ENCODE peak calls at places on chromosomes 12 and 14, in eight cellular contexts. L is right cardiac atrium, H is IMR-90, Z is uterus, Q is lung, X is mucosa of descending colon, S is ovary, D is NT2/D1. R is an unnamed sample.

GRCh38 chr14:100901391-100902183 is 1.9 kb downstream of the RTL1 start:
- DNase-seq in L (no peak), H (no peak), Z (no peak), Q (peak; percentile 25), X (no peak), S (peak; percentile 23), D (no peak), R (no peak)

GRCh38 chr12:14408208-14408607 is 42.7 kb downstream of the ATF7IP start:
- DNase-seq in L (no peak), H (peak; percentile 50), Z (no peak), Q (no peak), X (no peak), S (no peak), D (no peak), R (no peak)

GRCh38 chr12:124581792-124582424 is 14.5 kb upstream of the NCOR2 start:
- DNase-seq in L (no peak), H (no peak), Z (no peak), Q (no peak), X (no peak), S (no peak), D (no peak), R (no peak)

GRCh38 chr12:108173160-108173559 is 44.1 kb downstream of the WSCD2 start:
- DNase-seq in L (no peak), H (no peak), Z (no peak), Q (no peak), X (no peak), S (no peak), D (peak; percentile 76), R (no peak)

GRCh38 chr12:119318811-119319210 is 15.7 kb upstream of the CCDC60 start:
- DNase-seq in L (no peak), H (no peak), Z (no peak), Q (no peak), X (no peak), S (no peak), D (no peak), R (no peak)

GRCh38 chr12:5217936-5218335 is 174.3 kb downstream of the KCNA5 start:
- DNase-seq in L (no peak), H (no peak), Z (no peak), Q (no peak), X (no peak), S (no peak), D (no peak), R (no peak)

GRCh38 chr12:30847259-30847658 is 79.3 kb upstream of the TSPAN11 start:
- DNase-seq in L (no peak), H (peak; percentile 70), Z (no peak), Q (no peak), X (no peak), S (no peak), D (peak; percentile 89), R (peak; percentile 58)

GRCh38 chr12:85076688-85077430 is 40.7 kb downstream of the LRRIQ1 start:
- DNase-seq in L (no peak), H (peak; percentile 92), Z (no peak), Q (no peak), X (no peak), S (no peak), D (peak; percentile 38), R (peak; percentile 6)

GRCh38 chr14:106842687-106843086 is 1316.3 kb downstream of the TMEM121 start:
- DNase-seq in L (no peak), H (no peak), Z (no peak), Q (no peak), X (peak; percentile 52), S (peak; percentile 34), D (no peak), R (no peak)

GRCh38 chr12:52005903-52006703 is 643 bp upstream of the TAMALIN start:
- DNase-seq in L (peak; percentile 67), H (no peak), Z (no peak), Q (peak; percentile 65), X (peak; percentile 61), S (no peak), D (no peak), R (no peak)

GRCh38 chr14:101019541-101019940 is 116.0 kb upstream of the RTL1 start:
- DNase-seq in L (no peak), H (no peak), Z (no peak), Q (no peak), X (no peak), S (peak; percentile 4), D (no peak), R (no peak)

GRCh38 chr12:98397323-98398105 is 117.9 kb upstream of the TMPO start:
- DNase-seq in L (peak; percentile 77), H (peak; percentile 71), Z (peak; percentile 76), Q (peak; percentile 85), X (peak; percentile 89), S (peak; percentile 83), D (peak; percentile 77), R (peak; percentile 89)

GRCh38 chr12:53211476-53212381 is 4.7 kb upstream of the ITGB7 start:
- DNase-seq in L (no peak), H (no peak), Z (peak; percentile 13), Q (no peak), X (no peak), S (no peak), D (no peak), R (no peak)

GRCh38 chr12:106673151-106673550 is 90.3 kb downstream of the RFX4 start:
- DNase-seq in L (peak; percentile 12), H (no peak), Z (no peak), Q (no peak), X (no peak), S (no peak), D (no peak), R (no peak)

GRCh38 chr12:127485528-127485927 is 781.4 kb upstream of the TMEM132C start:
- DNase-seq in L (no peak), H (peak; percentile 86), Z (no peak), Q (no peak), X (no peak), S (no peak), D (peak; percentile 15), R (no peak)

GRCh38 chr14:95551435-95551834 is 16.6 kb downstream of the GLRX5 start:
- DNase-seq in L (no peak), H (no peak), Z (no peak), Q (no peak), X (no peak), S (no peak), D (no peak), R (no peak)

GRCh38 chr14:105023791-105024480 is 3.1 kb upstream of the CDCA4 start:
- DNase-seq in L (no peak), H (peak; percentile 73), Z (no peak), Q (no peak), X (no peak), S (no peak), D (no peak), R (no peak)
- H3K4me1 ChIP-seq in L (peaks cover 2% of the 10 kb centered on the region), H (peaks cover 16% of the 10 kb centered on the region), Z (no peaks in the 10 kb centered on the region), Q (peaks cover 8% of the 10 kb centered on the region), X (peaks cover 19% of the 10 kb centered on the region), S (peaks cover 12% of the 10 kb centered on the region), D (peaks cover 2% of the 10 kb centered on the region), R (peaks cover 38% of the 10 kb centered on the region)

GRCh38 chr12:65881348-65881961 is 57.2 kb downstream of the HMGA2 start:
- DNase-seq in L (peak; percentile 45), H (peak; percentile 75), Z (peak; percentile 49), Q (no peak), X (no peak), S (peak; percentile 62), D (no peak), R (no peak)
- H3K4me3 ChIP-seq in L (peak overlapping the region; percentile 55), H (no peak overlapping the region), Z (peak overlapping the region; percentile 11), Q (no peak overlapping the region), X (no peak overlapping the region), S (peak overlapping the region; percentile 43), D (no peak overlapping the region), R (no peak overlapping the region)

GRCh38 chr12:132923356-132923909 is 32.7 kb downstream of the ZNF605 start:
- DNase-seq in L (no peak), H (no peak), Z (no peak), Q (no peak), X (no peak), S (no peak), D (no peak), R (no peak)
- H3K9me3 ChIP-seq in L (peaks cover 35% of the 10 kb centered on the region), H (peaks cover 81% of the 10 kb centered on the region), Z (no peaks in the 10 kb centered on the region), Q (peaks cover 56% of the 10 kb centered on the region), X (peaks cover 100% of the 10 kb centered on the region), S (peaks cover 44% of the 10 kb centered on the region), D (peaks cover 89% of the 10 kb centered on the region), R (peaks cover 73% of the 10 kb centered on the region)

GRCh38 chr12:62130400-62130799 is 129.8 kb upstream of the USP15 start:
- DNase-seq in L (no peak), H (no peak), Z (no peak), Q (no peak), X (no peak), S (no peak), D (no peak), R (no peak)

GRCh38 chr12:62131153-62131552 is 129.1 kb upstream of the USP15 start:
- DNase-seq in L (no peak), H (no peak), Z (no peak), Q (no peak), X (no peak), S (no peak), D (no peak), R (no peak)

GRCh38 chr12:62127516-62127915 is 132.7 kb upstream of the USP15 start:
- DNase-seq in L (no peak), H (no peak), Z (no peak), Q (no peak), X (no peak), S (no peak), D (no peak), R (no peak)

GRCh38 chr12:62123721-62124203 is 136.4 kb upstream of the USP15 start:
- DNase-seq in L (no peak), H (peak; percentile 56), Z (peak; percentile 13), Q (no peak), X (no peak), S (peak; percentile 41), D (peak; percentile 51), R (peak; percentile 40)

GRCh38 chr12:62128186-62128965 is 131.8 kb upstream of the USP15 start:
- DNase-seq in L (no peak), H (no peak), Z (no peak), Q (no peak), X (no peak), S (no peak), D (no peak), R (no peak)
- H3K4me1 ChIP-seq in L (no peaks in the 10 kb centered on the region), H (no peaks in the 10 kb centered on the region), Z (no peaks in the 10 kb centered on the region), Q (no peaks in the 10 kb centered on the region), X (no peaks in the 10 kb centered on the region), S (no peaks in the 10 kb centered on the region), D (no peaks in the 10 kb centered on the region), R (no peaks in the 10 kb centered on the region)

DNA sequence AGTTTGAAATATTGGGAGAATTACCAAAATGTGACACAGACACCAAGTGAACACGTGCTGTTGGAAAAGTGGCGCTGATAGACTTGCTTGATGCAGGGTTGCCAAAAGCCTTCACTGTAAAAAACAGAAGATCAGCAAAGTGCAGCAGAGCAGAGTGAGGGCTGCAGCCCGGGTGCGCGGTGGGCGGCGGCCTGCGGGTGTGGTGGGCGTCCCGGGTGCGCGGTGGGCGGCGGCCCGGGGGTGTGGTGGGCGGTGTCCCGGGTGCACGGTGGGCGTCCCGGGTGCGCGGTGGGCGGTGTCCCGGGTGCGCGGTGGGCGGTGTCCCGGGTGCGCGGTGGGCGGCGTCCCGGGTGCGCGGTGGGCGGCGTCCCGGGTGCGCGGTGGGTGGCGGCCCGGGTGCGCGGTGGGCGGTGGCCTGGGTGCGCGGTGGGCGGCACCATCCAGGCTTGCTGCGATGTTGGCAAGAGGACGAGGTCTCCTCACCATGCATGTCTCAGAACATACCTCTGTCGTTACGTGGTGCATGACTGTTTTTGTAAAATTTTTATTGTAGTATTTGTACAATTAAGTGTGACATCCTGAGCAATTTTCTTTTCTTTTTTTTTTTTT is 34.1 kb upstream of the TEX22 start:
- DNase-seq in L (peak; percentile 51), H (peak; percentile 72), Z (no peak), Q (no peak), X (peak; percentile 59), S (no peak), D (no peak), R (peak; percentile 28)
- H3K4me3 ChIP-seq in L (no peak overlapping the region), H (peak overlapping the region; percentile 24), Z (no peak overlapping the region), Q (no peak overlapping the region), X (no peak overlapping the region), S (no peak overlapping the region), D (no peak overlapping the region), R (no peak overlapping the region)